ENCODE peak calls at places on chromosomes 6 and 20, in five cellular contexts. Q is choroid plexus epithelial cell, V is AG09309, A is PC-9, K is ascending aorta. O is an unnamed sample.
A peak's percentile ranks its signal among the peaks of the same experiment; 100 is the strongest.

GRCh38 chr6:37809144-37809543 is 10.4 kb upstream of the ZFAND3 start:
- DNase-seq in K (no peak), A (no peak), V (no peak), Q (peak; percentile 57), O (no peak)

GRCh38 chr20:37223053-37223452 is 38.6 kb downstream of the GHRH start:
- DNase-seq in A (no peak), K (no peak), V (peak; percentile 79), Q (peak; percentile 97), O (no peak)

GRCh38 chr20:3652646-3653596 is 10.3 kb downstream of the GFRA4 start:
- DNase-seq in V (no peak), Q (no peak), A (no peak), K (no peak), O (no peak)

GRCh38 chr6:42390228-42390934 is 61.3 kb downstream of the TRERF1 start:
- DNase-seq in V (no peak), Q (no peak), A (no peak), K (no peak), O (no peak)

GRCh38 chr6:43644940-43645612 is at the start of gene RSPH9:
- DNase-seq in V (no peak), A (no peak), Q (peak; percentile 90), K (no peak), O (peak; percentile 79)

GRCh38 chr20:35339007-35339406 is 46.8 kb upstream of the FAM83C start:
- DNase-seq in A (peak; percentile 75), V (peak; percentile 84), K (no peak), Q (peak; percentile 91), O (no peak)

GRCh38 chr6:112802154-112802553 is 455.0 kb downstream of the RFPL4B start:
- DNase-seq in Q (peak; percentile 84), A (no peak), K (no peak), V (peak; percentile 89), O (no peak)

GRCh38 chr20:10674684-10675455 is 1.1 kb upstream of the JAG1 start:
- DNase-seq in K (no peak), A (peak; percentile 62), V (no peak), Q (peak; percentile 74), O (peak; percentile 87)

GRCh38 chr6:131258816-131259476 is 123.7 kb downstream of the AKAP7 start:
- DNase-seq in K (no peak), Q (peak; percentile 42), A (peak; percentile 49), V (no peak), O (no peak)

GRCh38 chr6:34274129-34274528 is 25.3 kb upstream of the SMIM29 start:
- DNase-seq in V (no peak), K (no peak), A (no peak), Q (no peak), O (no peak)

GRCh38 chr20:47175501-47175900 is 181.0 kb downstream of the ZMYND8 start:
- DNase-seq in A (no peak), Q (no peak), V (no peak), K (no peak), O (no peak)

GRCh38 chr20:44856847-44857448 is 28.6 kb upstream of the YWHAB start:
- DNase-seq in K (no peak), Q (no peak), V (no peak), A (no peak), O (no peak)

GRCh38 chr6:170273681-170274080 is 17.2 kb downstream of the DLL1 start:
- DNase-seq in A (no peak), V (no peak), K (no peak), Q (no peak), O (no peak)

GRCh38 chr6:83592770-83593394 is 80.5 kb downstream of the PRSS35 start:
- DNase-seq in Q (peak; percentile 42), K (no peak), A (no peak), V (no peak), O (no peak)

GRCh38 chr20:32965581-32966373 is 38.5 kb downstream of the SUN5 start:
- DNase-seq in Q (no peak), V (no peak), K (no peak), A (no peak), O (peak; percentile 63)

GRCh38 chr20:59460352-59460751 is 144.0 kb upstream of the PHACTR3 start:
- DNase-seq in V (no peak), K (no peak), Q (no peak), A (no peak), O (no peak)

GRCh38 chr6:113447088-113447831 is 409.9 kb upstream of the MARCKS start:
- DNase-seq in A (peak; percentile 77), V (peak; percentile 86), K (no peak), Q (peak; percentile 94), O (no peak)

GRCh38 chr6:116876107-116876506 is 935 bp upstream of the RFX6 start:
- DNase-seq in Q (no peak), V (no peak), A (no peak), K (no peak), O (no peak)

GRCh38 chr6:87837444-87837843 is 135.4 kb upstream of the AKIRIN2 start:
- DNase-seq in A (no peak), K (no peak), Q (no peak), V (no peak), O (no peak)

GRCh38 chr6:81895511-81896185 is 143.2 kb upstream of the TENT5A start:
- DNase-seq in Q (peak; percentile 93), V (peak; percentile 85), A (peak; percentile 94), K (no peak), O (no peak)

GRCh38 chr6:63290507-63291049 is 29.2 kb downstream of the LGSN start:
- DNase-seq in K (no peak), Q (no peak), A (no peak), V (no peak), O (no peak)

GRCh38 chr6:63299667-63300066 is 20.1 kb downstream of the LGSN start:
- DNase-seq in A (no peak), Q (no peak), V (no peak), K (no peak), O (no peak)

GRCh38 chr6:63295553-63295952 is 24.2 kb downstream of the LGSN start:
- DNase-seq in A (no peak), Q (peak; percentile 27), V (no peak), K (no peak), O (no peak)
- TF ChIP-seq CTCF in A (no peak), Q (no peak), V (no peak), K (no peak), O (peak; percentile 49)

GRCh38 chr6:150600302-150601017 is 775 bp downstream of the PLEKHG1 start:
- DNase-seq in A (peak; percentile 78), K (peak; percentile 39), V (peak; percentile 3), Q (peak; percentile 62), O (peak; percentile 79)
- TF ChIP-seq CTCF in A (peak; percentile 69), K (peak; percentile 62), V (peak; percentile 49), Q (peak; percentile 50), O (peak; percentile 76)

GRCh38 chr6:35497571-35498406 is 910 bp upstream of the TEAD3 start:
- DNase-seq in K (no peak), Q (peak; percentile 82), A (no peak), V (peak; percentile 24), O (no peak)

GRCh38 chr6:35498407-35499045 is 1.6 kb upstream of the TEAD3 start:
- DNase-seq in Q (no peak), V (no peak), A (no peak), K (no peak), O (no peak)

GRCh38 chr6:35496036-35496850 is 636 bp downstream of the TEAD3 start:
- DNase-seq in K (no peak), Q (no peak), V (no peak), A (no peak), O (no peak)

GRCh38 chr6:35495258-35496035 is 1.4 kb downstream of the TEAD3 start:
- DNase-seq in V (no peak), K (no peak), A (no peak), Q (no peak), O (no peak)

GRCh38 chr6:35496851-35497570 is at the start of gene TEAD3:
- DNase-seq in V (no peak), K (no peak), A (peak; percentile 51), Q (peak; percentile 60), O (peak; percentile 86)
- TF ChIP-seq CTCF in V (peak; percentile 18), K (peak; percentile 37), A (no peak), Q (peak; percentile 11), O (no peak)

DNA sequence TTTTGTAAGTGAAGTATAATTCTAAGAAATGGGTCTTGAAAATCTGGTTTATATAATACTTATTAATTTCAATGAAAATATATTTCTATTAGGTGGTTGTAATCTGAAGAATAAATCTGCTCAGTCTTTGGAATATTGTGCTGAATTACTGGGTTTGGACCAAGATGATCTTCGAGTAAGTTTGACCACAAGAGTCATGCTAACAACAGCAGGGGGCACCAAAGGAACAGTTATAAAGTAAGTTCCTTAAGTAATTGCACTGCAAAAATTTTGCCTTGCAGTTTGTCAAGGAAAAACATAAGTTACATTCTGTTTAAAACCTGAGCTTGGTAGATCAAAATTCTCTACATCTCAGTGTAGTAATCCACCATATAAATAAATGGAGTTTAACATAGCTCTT is 106.0 kb downstream of the MYO6 start:
- DNase-seq in V (peak; percentile 45), K (no peak), Q (peak; percentile 92), A (peak; percentile 48), O (no peak)
- TF ChIP-seq CTCF in V (peak; percentile 60), K (peak; percentile 56), Q (peak; percentile 66), A (peak; percentile 62), O (peak; percentile 73)

GRCh38 chr6:106448000-106448426 is 87.5 kb downstream of the CRYBG1 start:
- DNase-seq in A (no peak), V (no peak), K (no peak), Q (no peak), O (no peak)

GRCh38 chr6:106444777-106445507 is 84.4 kb downstream of the CRYBG1 start:
- DNase-seq in V (peak; percentile 24), Q (peak; percentile 84), A (peak; percentile 69), K (no peak), O (no peak)

GRCh38 chr6:106446983-106447382 is 86.5 kb downstream of the CRYBG1 start:
- DNase-seq in K (no peak), A (no peak), Q (no peak), V (no peak), O (no peak)

GRCh38 chr6:106445508-106445878 is 85.0 kb downstream of the CRYBG1 start:
- DNase-seq in Q (no peak), K (no peak), V (no peak), A (no peak), O (no peak)

GRCh38 chr6:106446287-106446885 is 85.9 kb downstream of the CRYBG1 start:
- DNase-seq in V (no peak), Q (peak; percentile 42), A (no peak), K (no peak), O (no peak)
- TF ChIP-seq CTCF in V (peak; percentile 41), Q (peak; percentile 49), A (peak; percentile 83), K (peak; percentile 47), O (peak; percentile 73)

GRCh38 chr20:13701486-13701885 is 62.8 kb upstream of the TASP1 start:
- DNase-seq in Q (no peak), V (no peak), K (no peak), A (no peak), O (no peak)

GRCh38 chr20:13708234-13708633 is 69.5 kb upstream of the TASP1 start:
- DNase-seq in K (no peak), V (no peak), A (no peak), Q (no peak), O (no peak)

GRCh38 chr20:13700761-13701160 is 62.0 kb upstream of the TASP1 start:
- DNase-seq in V (no peak), K (no peak), Q (no peak), A (no peak), O (no peak)

DNA sequence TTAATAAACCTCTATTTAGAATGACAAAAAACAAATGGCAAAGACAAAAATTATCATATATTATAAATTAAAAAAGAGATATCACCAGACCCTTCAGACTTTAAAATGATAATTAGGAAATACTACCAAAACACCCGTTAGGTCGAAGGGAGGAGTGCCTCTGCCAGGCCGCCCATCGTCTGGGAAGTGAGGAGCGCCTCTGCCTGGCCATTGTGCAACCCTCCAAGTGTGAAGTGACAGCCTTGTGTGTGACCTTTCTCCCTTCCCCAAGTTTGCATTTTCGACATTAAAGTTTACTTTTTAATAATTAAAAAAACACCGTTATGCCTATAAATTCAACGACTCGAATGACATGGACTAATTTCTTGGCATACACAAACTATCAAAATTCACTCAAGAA is 64.5 kb upstream of the TASP1 start:
- DNase-seq in A (no peak), V (no peak), Q (no peak), K (no peak), O (no peak)
- TF ChIP-seq CTCF in A (no peak), V (no peak), Q (no peak), K (no peak), O (no peak)